ENCODE peak calls at places on chromosomes 1 and 21, in seven cellular contexts. M is cardiac fibroblast; Z is left ventricle myocardium inferior; P is sigmoid colon; N is colonic mucosa; X is CD4-positive, alpha-beta T cell; Y is brain microvascular endothelial cell. U is an unnamed sample.
A peak's percentile ranks its signal among the peaks of the same experiment; 100 is the strongest.

GRCh38 chr1:39996396-39997004 is 41.6 kb downstream of the MFSD2A start:
- DNase-seq in N (no peak), M (no peak), P (no peak), Y (no peak), X (no peak), Z (no peak), U (no peak)

GRCh38 chr1:227891223-227891954 is 56.3 kb downstream of the WNT9A start:
- DNase-seq in P (peak; percentile 57), Y (no peak), M (no peak), X (no peak), N (peak; percentile 17), Z (no peak), U (peak; percentile 58)

GRCh38 chr1:232635778-232636356 is 5.9 kb upstream of the SIPA1L2 start:
- DNase-seq in X (no peak), N (no peak), M (peak; percentile 77), P (no peak), Z (no peak), Y (no peak), U (no peak)

GRCh38 chr1:4696161-4696745 is 41.8 kb downstream of the AJAP1 start:
- DNase-seq in X (no peak), Y (no peak), P (no peak), Z (no peak), M (no peak), N (no peak), U (no peak)

GRCh38 chr1:203607169-203607873 is 19.3 kb upstream of the ATP2B4 start:
- DNase-seq in M (peak; percentile 91), Z (peak; percentile 41), N (no peak), Y (peak; percentile 94), X (peak; percentile 47), P (no peak), U (no peak)

GRCh38 chr1:154661110-154661509 is 53.1 kb upstream of the ADAR start:
- DNase-seq in P (no peak), X (no peak), N (no peak), Z (no peak), Y (no peak), M (no peak), U (no peak)

GRCh38 chr1:87915771-87916170 is 587.1 kb downstream of the LMO4 start:
- DNase-seq in P (no peak), Y (no peak), Z (no peak), X (no peak), N (no peak), M (no peak), U (no peak)

GRCh38 chr21:37525810-37526209 is 159.2 kb downstream of the DYRK1A start:
- DNase-seq in Y (no peak), P (no peak), N (no peak), X (no peak), Z (no peak), M (peak; percentile 22), U (no peak)

GRCh38 chr1:241485554-241485992 is 34.0 kb downstream of the FH start:
- DNase-seq in N (no peak), Z (no peak), M (peak; percentile 17), X (no peak), Y (peak; percentile 18), P (no peak), U (no peak)

GRCh38 chr1:111989531-111990025 is at the start of gene KCND3:
- DNase-seq in M (peak; percentile 27), Z (peak; percentile 53), N (peak; percentile 19), P (no peak), X (no peak), Y (no peak), U (no peak)

GRCh38 chr1:66542811-66543767 is 9.1 kb downstream of the SGIP1 start:
- DNase-seq in N (peak; percentile 77), P (no peak), Z (peak; percentile 72), X (no peak), M (peak; percentile 48), Y (peak; percentile 79), U (no peak)

GRCh38 chr1:101198842-101199636 is 37.8 kb upstream of the S1PR1 start:
- DNase-seq in Z (no peak), X (no peak), P (no peak), Y (no peak), M (no peak), N (no peak), U (no peak)

GRCh38 chr1:31707711-31708110 is 3.9 kb upstream of the COL16A1 start:
- DNase-seq in N (no peak), Y (peak; percentile 63), M (peak; percentile 87), X (no peak), P (no peak), Z (no peak), U (no peak)

GRCh38 chr1:44035726-44036408 is 4.6 kb upstream of the SLC6A9 start:
- DNase-seq in M (peak; percentile 56), Z (peak; percentile 30), Y (no peak), N (no peak), X (no peak), P (peak; percentile 76), U (no peak)

GRCh38 chr1:76035053-76035452 is 39.5 kb upstream of the ST6GALNAC3 start:
- DNase-seq in X (no peak), N (peak; percentile 31), Y (peak; percentile 17), P (no peak), M (peak; percentile 19), Z (no peak), U (no peak)

GRCh38 chr21:42245348-42246185 is 26.6 kb downstream of the ABCG1 start:
- DNase-seq in Y (no peak), M (no peak), Z (no peak), X (no peak), P (no peak), N (no peak), U (no peak)

GRCh38 chr1:245197911-245198379 is 43.2 kb downstream of the KIF26B start:
- DNase-seq in Z (no peak), X (no peak), N (no peak), P (no peak), Y (peak; percentile 39), M (peak; percentile 86), U (no peak)

GRCh38 chr1:65980241-65980640 is 187.5 kb downstream of the PDE4B start:
- DNase-seq in Y (no peak), M (no peak), N (no peak), X (no peak), P (no peak), Z (no peak), U (no peak)

GRCh38 chr1:14735861-14736260 is 137.4 kb downstream of the KAZN start:
- DNase-seq in Z (no peak), Y (no peak), X (no peak), M (no peak), N (no peak), P (no peak), U (no peak)

GRCh38 chr1:7300893-7301292 is 470.2 kb upstream of the VAMP3 start:
- DNase-seq in N (peak; percentile 26), Y (peak; percentile 94), M (peak; percentile 46), P (no peak), Z (no peak), X (no peak), U (no peak)

GRCh38 chr1:167273027-167273800 is 52.5 kb downstream of the POU2F1 start:
- DNase-seq in P (no peak), M (peak; percentile 80), N (no peak), Z (no peak), Y (peak; percentile 11), X (no peak), U (no peak)

GRCh38 chr1:38030596-38031512 is 15.7 kb downstream of the POU3F1 start:
- DNase-seq in Z (no peak), N (no peak), Y (no peak), M (no peak), P (no peak), X (no peak), U (no peak)

GRCh38 chr1:208421511-208421910 is 177.3 kb upstream of the PLXNA2 start:
- DNase-seq in M (no peak), N (no peak), Z (no peak), P (no peak), X (no peak), Y (no peak), U (no peak)

GRCh38 chr1:179576509-179576908 is 761 bp upstream of the NPHS2 start:
- DNase-seq in Y (no peak), X (no peak), Z (no peak), N (no peak), M (no peak), P (no peak), U (no peak)

GRCh38 chr1:179575497-179576314 is at the start of gene NPHS2:
- DNase-seq in Z (no peak), Y (no peak), X (no peak), P (no peak), M (no peak), N (no peak), U (no peak)
- TF ChIP-seq CTCF in Z (no peak), Y (no peak), X (no peak), P (no peak), M (no peak), N (no peak), U (no peak)

GRCh38 chr1:18414872-18415447 is 65.8 kb upstream of the KLHDC7A start:
- DNase-seq in P (peak; percentile 12), Z (no peak), M (no peak), X (no peak), Y (no peak), N (no peak), U (no peak)

GRCh38 chr1:18417317-18418269 is 63.1 kb upstream of the KLHDC7A start:
- DNase-seq in X (no peak), M (no peak), Z (no peak), N (no peak), Y (no peak), P (no peak), U (no peak)

GRCh38 chr1:18413906-18414305 is 66.8 kb upstream of the KLHDC7A start:
- DNase-seq in Z (no peak), N (peak; percentile 86), X (no peak), P (no peak), Y (no peak), M (no peak), U (no peak)

GRCh38 chr1:18414321-18414720 is 66.4 kb upstream of the KLHDC7A start:
- DNase-seq in Y (no peak), X (no peak), M (no peak), Z (no peak), P (no peak), N (peak; percentile 22), U (no peak)

DNA sequence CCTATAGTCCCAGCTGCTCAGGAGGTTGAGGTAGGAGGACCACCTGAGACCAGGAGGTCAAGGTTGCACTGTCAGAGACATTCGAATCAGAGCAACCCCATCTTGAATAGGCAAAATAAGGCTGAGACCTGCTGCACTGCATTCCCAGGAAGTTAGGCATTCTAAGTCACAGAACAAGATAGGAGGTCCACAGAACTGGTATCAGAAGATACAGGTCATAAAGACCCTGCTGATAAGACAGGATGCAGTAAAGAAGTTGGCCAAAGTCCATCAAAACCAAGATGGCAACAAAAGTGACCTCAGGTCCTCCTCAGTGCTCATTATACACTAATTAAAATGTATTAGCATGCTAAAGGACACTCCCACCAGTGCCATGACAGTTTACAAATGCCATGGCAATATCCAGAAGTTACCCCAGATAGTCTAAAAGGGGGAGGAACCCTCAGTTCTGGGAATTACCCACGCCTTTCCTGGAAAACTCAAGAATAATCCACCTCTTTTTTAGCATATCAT is 65.2 kb upstream of the KLHDC7A start:
- DNase-seq in Y (no peak), N (no peak), M (no peak), X (no peak), Z (no peak), P (no peak), U (no peak)
- TF ChIP-seq CTCF in Y (no peak), N (no peak), M (no peak), X (no peak), Z (no peak), P (no peak), U (no peak)

GRCh38 chr1:182029379-182030331 is 31.9 kb downstream of the ZNF648 start:
- DNase-seq in M (peak; percentile 85), X (peak; percentile 99), N (peak; percentile 100), Y (peak; percentile 89), Z (peak; percentile 97), P (peak; percentile 98), U (peak; percentile 97)
- TF ChIP-seq CTCF in M (no peak), X (peak; percentile 45), N (peak; percentile 47), Y (peak; percentile 18), Z (peak; percentile 72), P (peak; percentile 19), U (peak; percentile 77)

GRCh38 chr1:153355445-153356071 is 2.1 kb upstream of the S100A9 start:
- DNase-seq in X (no peak), M (peak; percentile 74), Y (peak; percentile 18), Z (peak; percentile 61), P (no peak), N (peak; percentile 61), U (no peak)
- TF ChIP-seq CTCF in X (no peak), M (peak; percentile 68), Y (peak; percentile 70), Z (peak; percentile 49), P (no peak), N (peak; percentile 32), U (peak; percentile 65)